ENCODE peak calls at places on chromosome 9, in ten cellular contexts. O is CD8-positive, alpha-beta T cell; B is dorsolateral prefrontal cortex; F is CD4-positive, alpha-beta memory T cell; E is ovary; Y is upper lobe of right lung; V is stomach; S is CD8-positive, alpha-beta memory T cell; J is GM23248; I is tibial artery. U is an unnamed sample.

GRCh38 chr9:74800226-74800625 is 87.5 kb downstream of the TRPM6 start:
- DNase-seq in O (no peak), B (no peak), F (no peak), E (no peak), Y (no peak), V (no peak), S (no peak), J (no peak), I (no peak), U (no peak)

GRCh38 chr9:83431470-83432060 is 106.6 kb downstream of the FRMD3 start:
- DNase-seq in O (no peak), B (no peak), F (no peak), E (no peak), Y (no peak), V (peak), S (no peak), J (no peak), I (peak), U (no peak)

GRCh38 chr9:89435315-89435823 is 62.5 kb downstream of the SEMA4D start:
- DNase-seq in O (no peak), B (no peak), F (no peak), E (no peak), Y (peak), V (peak), S (no peak), J (no peak), I (no peak), U (peak)

GRCh38 chr9:112823257-112823656 is 67.4 kb downstream of the SLC46A2 start:
- DNase-seq in O (no peak), B (no peak), F (no peak), E (no peak), Y (no peak), V (no peak), S (no peak), J (no peak), I (no peak), U (no peak)

GRCh38 chr9:79026311-79026710 is 545.5 kb upstream of the TLE4 start:
- DNase-seq in O (no peak), B (no peak), F (no peak), E (no peak), Y (no peak), V (no peak), S (no peak), J (peak), I (no peak), U (peak)

GRCh38 chr9:12702160-12702758 is 9.1 kb downstream of the TYRP1 start:
- DNase-seq in O (no peak), B (no peak), F (no peak), E (no peak), Y (no peak), V (no peak), S (no peak), J (peak), I (no peak), U (no peak)

GRCh38 chr9:36892279-36892678 is 141.8 kb downstream of the PAX5 start:
- DNase-seq in O (no peak), B (no peak), F (no peak), E (no peak), Y (no peak), V (no peak), S (no peak), J (no peak), I (peak), U (peak)

GRCh38 chr9:89815061-89815902 is 210.5 kb downstream of the GADD45G start:
- DNase-seq in O (no peak), B (no peak), F (no peak), E (no peak), Y (no peak), V (no peak), S (no peak), J (no peak), I (no peak), U (no peak)

GRCh38 chr9:29966247-29966646 is 2393.0 kb upstream of the C9orf72 start:
- DNase-seq in O (no peak), B (no peak), F (no peak), E (no peak), Y (no peak), V (no peak), S (no peak), J (no peak), I (no peak), U (peak)

GRCh38 chr9:121398374-121398773 is 28.3 kb upstream of the STOM start:
- DNase-seq in O (no peak), B (no peak), F (no peak), E (no peak), Y (no peak), V (no peak), S (no peak), J (peak), I (no peak), U (peak)

GRCh38 chr9:123686131-123686848 is 243.6 kb downstream of the DENND1A start:
- DNase-seq in O (no peak), B (no peak), F (no peak), E (no peak), Y (no peak), V (no peak), S (no peak), J (peak), I (no peak), U (peak)

GRCh38 chr9:13001989-13002580 is 227.3 kb downstream of the LURAP1L start:
- DNase-seq in O (no peak), B (no peak), F (no peak), E (no peak), Y (no peak), V (no peak), S (no peak), J (no peak), I (no peak), U (no peak)

GRCh38 chr9:83219154-83219923 is 156.4 kb upstream of the RASEF start:
- DNase-seq in O (no peak), B (peak), F (no peak), E (peak), Y (peak), V (peak), S (no peak), J (peak), I (no peak), U (no peak)

GRCh38 chr9:86337469-86338107 is 16.6 kb downstream of the TUT7 start:
- DNase-seq in O (no peak), B (no peak), F (peak), E (no peak), Y (no peak), V (no peak), S (no peak), J (no peak), I (no peak), U (no peak)

GRCh38 chr9:90539266-90539665 is 103.4 kb downstream of the DIRAS2 start:
- DNase-seq in O (no peak), B (no peak), F (no peak), E (no peak), Y (no peak), V (no peak), S (no peak), J (no peak), I (no peak), U (no peak)

GRCh38 chr9:12351293-12351852 is 341.8 kb upstream of the TYRP1 start:
- DNase-seq in O (no peak), B (no peak), F (no peak), E (no peak), Y (no peak), V (no peak), S (no peak), J (no peak), I (no peak), U (no peak)

GRCh38 chr9:98572054-98572627 is 136.6 kb downstream of the GABBR2 start:
- DNase-seq in O (no peak), B (no peak), F (no peak), E (no peak), Y (no peak), V (no peak), S (no peak), J (peak), I (no peak), U (no peak)

GRCh38 chr9:82934949-82935348 is 128.0 kb downstream of the RASEF start:
- DNase-seq in O (no peak), B (no peak), F (no peak), E (no peak), Y (no peak), V (no peak), S (no peak), J (peak), I (no peak), U (peak)

GRCh38 chr9:27088981-27089380 is 20.0 kb upstream of the TEK start:
- DNase-seq in O (no peak), B (no peak), F (no peak), E (no peak), Y (no peak), V (no peak), S (no peak), J (peak), I (no peak), U (no peak)

GRCh38 chr9:99576002-99576401 is 245.7 kb upstream of the NR4A3 start:
- DNase-seq in O (no peak), B (no peak), F (no peak), E (no peak), Y (no peak), V (no peak), S (no peak), J (no peak), I (no peak), U (no peak)

GRCh38 chr9:99819484-99820329 is 2.0 kb upstream of the NR4A3 start:
- DNase-seq in O (peak), B (peak), F (peak), E (peak), Y (peak), V (peak), S (peak), J (peak), I (peak), U (no peak)

GRCh38 chr9:88661759-88662158 is 126.8 kb downstream of the NXNL2 start:
- DNase-seq in O (no peak), B (no peak), F (no peak), E (no peak), Y (no peak), V (no peak), S (no peak), J (no peak), I (no peak), U (no peak)

GRCh38 chr9:13948037-13948436 is 365.9 kb downstream of the NFIB start:
- DNase-seq in O (no peak), B (no peak), F (no peak), E (no peak), Y (no peak), V (no peak), S (no peak), J (no peak), I (no peak), U (no peak)

GRCh38 chr9:120915854-120916495 is 10.6 kb downstream of the TRAF1 start:
- DNase-seq in O (no peak), B (no peak), F (peak), E (no peak), Y (no peak), V (no peak), S (no peak), J (no peak), I (no peak), U (no peak)

GRCh38 chr9:137086531-137087408 is at the start of gene MAN1B1:
- DNase-seq in O (peak), B (peak), F (peak), E (peak), Y (peak), V (peak), S (peak), J (peak), I (peak), U (peak)

GRCh38 chr9:137088121-137088520 is 1.3 kb downstream of the MAN1B1 start:
- DNase-seq in O (no peak), B (no peak), F (no peak), E (no peak), Y (no peak), V (no peak), S (no peak), J (no peak), I (no peak), U (no peak)

GRCh38 chr9:137084526-137084925 is 2.3 kb upstream of the MAN1B1 start:
- DNase-seq in O (no peak), B (no peak), F (no peak), E (no peak), Y (no peak), V (no peak), S (no peak), J (no peak), I (no peak), U (peak)

GRCh38 chr9:137087409-137087925 is 682 bp downstream of the MAN1B1 start:
- DNase-seq in O (no peak), B (no peak), F (no peak), E (no peak), Y (no peak), V (no peak), S (no peak), J (peak), I (no peak), U (no peak)

DNA sequence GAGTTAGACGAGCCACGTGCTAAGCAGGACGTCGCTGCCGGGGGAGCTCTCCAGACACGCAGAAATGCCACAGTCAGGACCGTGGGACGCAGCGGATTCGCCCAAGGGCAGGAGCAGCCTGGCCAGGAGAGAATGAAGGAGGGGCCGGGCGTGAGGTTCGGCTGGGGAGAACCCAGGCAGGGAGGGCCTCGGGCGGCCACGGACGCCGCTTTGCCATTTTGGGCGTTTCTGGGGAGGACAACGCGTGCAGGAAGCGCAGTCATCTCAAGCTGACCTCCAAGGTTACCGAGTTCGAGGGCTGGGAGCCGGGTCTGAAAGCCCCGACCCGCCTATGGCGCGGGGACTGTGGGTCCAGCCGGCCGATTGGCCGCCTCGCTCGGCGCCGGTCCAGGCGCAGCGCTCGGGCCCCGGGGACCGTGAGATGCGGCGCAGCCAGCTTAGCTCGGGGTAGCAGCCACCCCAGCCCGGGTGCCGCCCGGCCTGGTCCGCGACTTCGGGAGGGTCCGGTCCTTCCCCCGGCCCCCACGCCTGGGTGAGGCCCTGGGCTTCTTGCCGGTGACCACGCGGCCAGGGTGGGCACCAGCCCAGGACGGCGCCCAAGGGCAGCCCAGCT is 761 bp upstream of the MAN1B1 start:
- DNase-seq in O (peak), B (no peak), F (no peak), E (peak), Y (no peak), V (peak), S (no peak), J (peak), I (peak), U (no peak)
- H3K27ac ChIP-seq in O (peak), B (peak), F (peak), E (peak), Y (peak), V (peak), S (peak), J (peak), I (peak), U (peak)

GRCh38 chr9:109476781-109477268 is 21.3 kb downstream of the PTPN3 start:
- DNase-seq in O (no peak), B (no peak), F (no peak), E (no peak), Y (no peak), V (no peak), S (no peak), J (no peak), I (no peak), U (no peak)

GRCh38 chr9:109474944-109475343 is 23.2 kb downstream of the PTPN3 start:
- DNase-seq in O (no peak), B (no peak), F (no peak), E (no peak), Y (no peak), V (no peak), S (no peak), J (no peak), I (no peak), U (no peak)

GRCh38 chr9:109477269-109478203 is 20.6 kb downstream of the PTPN3 start:
- DNase-seq in O (no peak), B (no peak), F (no peak), E (no peak), Y (peak), V (peak), S (no peak), J (no peak), I (no peak), U (peak)

GRCh38 chr9:109474170-109474569 is 23.9 kb downstream of the PTPN3 start:
- DNase-seq in O (no peak), B (no peak), F (no peak), E (no peak), Y (no peak), V (no peak), S (no peak), J (no peak), I (no peak), U (no peak)

GRCh38 chr9:109475526-109475925 is 22.6 kb downstream of the PTPN3 start:
- DNase-seq in O (no peak), B (no peak), F (no peak), E (no peak), Y (no peak), V (no peak), S (no peak), J (no peak), I (peak), U (no peak)
- H3K27ac ChIP-seq in O (no peak), B (no peak), F (no peak), E (no peak), Y (peak), V (peak), S (no peak), J (no peak), I (peak), U (peak)

GRCh38 chr9:129237195-129237611 is 59.1 kb upstream of the IER5L start:
- DNase-seq in O (peak), B (no peak), F (no peak), E (peak), Y (no peak), V (no peak), S (no peak), J (peak), I (no peak), U (no peak)

GRCh38 chr9:129235931-129236331 is 57.9 kb upstream of the IER5L start:
- DNase-seq in O (peak), B (no peak), F (peak), E (no peak), Y (peak), V (no peak), S (peak), J (no peak), I (no peak), U (no peak)

GRCh38 chr9:129234491-129234890 is 56.4 kb upstream of the IER5L start:
- DNase-seq in O (no peak), B (no peak), F (no peak), E (no peak), Y (peak), V (no peak), S (no peak), J (no peak), I (no peak), U (no peak)

GRCh38 chr9:129236441-129237145 is 58.5 kb upstream of the IER5L start:
- DNase-seq in O (no peak), B (no peak), F (no peak), E (no peak), Y (no peak), V (no peak), S (no peak), J (no peak), I (no peak), U (no peak)

GRCh38 chr9:129235041-129235930 is 57.2 kb upstream of the IER5L start:
- DNase-seq in O (no peak), B (no peak), F (peak), E (no peak), Y (peak), V (no peak), S (no peak), J (no peak), I (no peak), U (no peak)
- H3K27ac ChIP-seq in O (peak), B (no peak), F (no peak), E (no peak), Y (no peak), V (no peak), S (no peak), J (no peak), I (no peak), U (no peak)

DNA sequence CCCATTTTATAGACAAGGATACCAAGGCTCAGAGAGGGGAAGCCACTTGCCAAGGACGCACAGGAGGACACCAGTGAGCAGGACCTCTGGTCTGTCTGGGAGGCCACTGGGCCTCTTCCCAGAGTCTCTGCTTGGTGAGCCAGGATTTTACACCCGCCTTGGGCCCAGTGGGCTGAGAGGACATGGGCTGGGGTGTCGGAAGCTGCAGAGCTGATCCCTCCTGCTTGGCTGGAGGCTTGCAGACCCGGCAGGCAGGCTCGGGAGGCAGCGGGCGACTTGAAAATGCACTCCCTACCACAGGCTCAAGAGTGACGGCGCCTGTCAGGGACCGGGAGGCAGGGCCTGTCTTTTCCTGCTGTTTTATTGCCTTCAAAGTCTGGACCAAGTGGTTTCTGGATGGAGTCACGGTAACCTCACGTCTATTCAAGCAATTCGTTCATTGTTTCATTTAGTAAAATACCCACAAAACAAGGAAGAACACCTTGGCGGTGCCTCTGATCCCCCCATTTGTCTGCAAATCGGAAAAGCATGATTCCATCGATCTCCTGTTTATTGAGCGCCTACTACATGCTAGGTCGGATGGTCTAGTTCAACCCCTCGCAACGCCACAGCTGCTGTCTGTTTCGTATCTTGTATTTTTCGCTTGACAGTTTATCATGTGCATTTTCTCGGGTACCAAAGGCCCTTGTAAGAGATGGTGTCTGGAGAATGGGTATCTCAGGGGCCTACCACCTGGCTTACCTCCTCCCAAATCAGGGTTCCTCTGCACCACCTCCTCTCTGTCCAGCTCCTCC is 108.1 kb upstream of the IER5L start:
- DNase-seq in O (no peak), B (no peak), F (no peak), E (peak), Y (peak), V (no peak), S (no peak), J (no peak), I (peak), U (no peak)
- H3K27ac ChIP-seq in O (no peak), B (no peak), F (no peak), E (no peak), Y (no peak), V (no peak), S (no peak), J (no peak), I (no peak), U (no peak)

DNA sequence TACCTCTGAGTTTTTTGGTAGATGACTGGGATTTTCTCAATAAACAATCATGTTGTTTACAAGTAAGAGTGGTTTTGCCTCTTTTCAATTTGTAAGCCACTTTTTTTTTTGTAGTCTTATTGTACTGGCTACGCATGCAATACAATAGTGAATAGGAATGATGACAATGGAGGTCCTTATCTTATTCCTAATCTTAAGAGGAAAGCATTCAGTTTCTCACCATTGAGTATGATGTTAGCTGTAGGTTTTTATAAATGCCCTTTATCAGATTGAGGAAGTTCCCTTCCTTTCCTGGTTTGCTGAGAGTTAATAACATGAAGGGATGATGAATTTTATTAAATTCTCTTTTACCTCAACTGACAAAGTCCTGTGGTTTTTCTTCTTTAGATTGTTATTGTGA is 155.2 kb downstream of the ADAMTSL1 start:
- DNase-seq in O (no peak), B (no peak), F (no peak), E (no peak), Y (no peak), V (no peak), S (no peak), J (no peak), I (no peak), U (no peak)
- H3K27ac ChIP-seq in O (no peak), B (no peak), F (no peak), E (no peak), Y (no peak), V (no peak), S (no peak), J (no peak), I (no peak), U (no peak)

GRCh38 chr9:4666042-4666699 is at the start of gene SPATA6L:
- DNase-seq in O (peak), B (peak), F (peak), E (peak), Y (peak), V (peak), S (peak), J (peak), I (peak), U (no peak)

GRCh38 chr9:4662989-4663792 is 1.1 kb downstream of the PLPP6 start:
- DNase-seq in O (no peak), B (no peak), F (peak), E (no peak), Y (no peak), V (no peak), S (no peak), J (peak), I (no peak), U (no peak)

GRCh38 chr9:4665357-4665756 is 923 bp downstream of the SPATA6L start:
- DNase-seq in O (no peak), B (no peak), F (no peak), E (no peak), Y (no peak), V (no peak), S (no peak), J (peak), I (no peak), U (no peak)

GRCh38 chr9:4662108-4662988 is at the start of gene PLPP6:
- DNase-seq in O (peak), B (peak), F (peak), E (peak), Y (peak), V (peak), S (peak), J (peak), I (peak), U (peak)

GRCh38 chr9:4663956-4664355 is 1.9 kb downstream of the PLPP6 start:
- DNase-seq in O (no peak), B (no peak), F (no peak), E (no peak), Y (no peak), V (no peak), S (no peak), J (no peak), I (no peak), U (no peak)
- H3K27ac ChIP-seq in O (no peak), B (no peak), F (peak), E (no peak), Y (no peak), V (peak), S (no peak), J (peak), I (no peak), U (peak)

U was measured in epithelial cell of prostate.